ENCODE peak calls at places on chromosome 20, in nine cellular contexts. One of them, this sample, is unnamed.

GRCh38 chr20:8365634-8366033 is 233.6 kb downstream of the PLCB1 start:
- DNase-seq in neural progenitor cell: no peak
- DNase-seq in PC-3: no peak
- DNase-seq in SK-N-SH: no peak
- DNase-seq in hepatocyte: no peak
- DNase-seq in HCT116: no peak
- DNase-seq in GM23338: no peak
- DNase-seq in MM.1S: no peak
- DNase-seq in OCI-LY7: no peak
- DNase-seq in this sample: no peak

GRCh38 chr20:34515484-34516037 is 661 bp upstream of the DYNLRB1 start:
- DNase-seq in OCI-LY7: peak; percentile 85
- DNase-seq in MM.1S: peak; percentile 80
- DNase-seq in hepatocyte: peak; percentile 80
- DNase-seq in PC-3: peak; percentile 78
- DNase-seq in neural progenitor cell: peak; percentile 88
- DNase-seq in HCT116: no peak
- DNase-seq in GM23338: peak; percentile 96
- DNase-seq in SK-N-SH: peak; percentile 69
- DNase-seq in this sample: peak; percentile 19

GRCh38 chr20:32832664-32833063 is 12.9 kb downstream of the MAPRE1 start:
- DNase-seq in hepatocyte: no peak
- DNase-seq in SK-N-SH: no peak
- DNase-seq in PC-3: no peak
- DNase-seq in HCT116: no peak
- DNase-seq in GM23338: no peak
- DNase-seq in neural progenitor cell: no peak
- DNase-seq in MM.1S: no peak
- DNase-seq in OCI-LY7: no peak
- DNase-seq in this sample: no peak

GRCh38 chr20:2708073-2708415 is 15.5 kb downstream of the EBF4 start:
- DNase-seq in PC-3: no peak
- DNase-seq in OCI-LY7: no peak
- DNase-seq in SK-N-SH: no peak
- DNase-seq in hepatocyte: no peak
- DNase-seq in HCT116: no peak
- DNase-seq in MM.1S: no peak
- DNase-seq in neural progenitor cell: peak; percentile 70
- DNase-seq in GM23338: no peak
- DNase-seq in this sample: no peak

GRCh38 chr20:50191065-50191565 is 485 bp downstream of the CEBPB start:
- DNase-seq in PC-3: peak; percentile 59
- DNase-seq in neural progenitor cell: no peak
- DNase-seq in MM.1S: peak; percentile 61
- DNase-seq in SK-N-SH: no peak
- DNase-seq in hepatocyte: peak; percentile 76
- DNase-seq in GM23338: peak; percentile 28
- DNase-seq in HCT116: no peak
- DNase-seq in OCI-LY7: peak; percentile 76
- DNase-seq in this sample: peak; percentile 79

GRCh38 chr20:1998715-1999114 is 4.9 kb upstream of the PDYN start:
- DNase-seq in MM.1S: no peak
- DNase-seq in neural progenitor cell: no peak
- DNase-seq in SK-N-SH: no peak
- DNase-seq in HCT116: no peak
- DNase-seq in PC-3: no peak
- DNase-seq in GM23338: peak; percentile 32
- DNase-seq in OCI-LY7: no peak
- DNase-seq in hepatocyte: no peak
- DNase-seq in this sample: no peak

GRCh38 chr20:53933232-53933846 is 137.1 kb downstream of the BCAS1 start:
- DNase-seq in MM.1S: no peak
- DNase-seq in SK-N-SH: no peak
- DNase-seq in neural progenitor cell: no peak
- DNase-seq in hepatocyte: no peak
- DNase-seq in PC-3: no peak
- DNase-seq in OCI-LY7: no peak
- DNase-seq in HCT116: no peak
- DNase-seq in GM23338: no peak
- DNase-seq in this sample: no peak

GRCh38 chr20:3318226-3318884 is 79.4 kb upstream of the SLC4A11 start:
- DNase-seq in HCT116: no peak
- DNase-seq in GM23338: no peak
- DNase-seq in OCI-LY7: no peak
- DNase-seq in SK-N-SH: no peak
- DNase-seq in neural progenitor cell: no peak
- DNase-seq in hepatocyte: no peak
- DNase-seq in PC-3: peak; percentile 92
- DNase-seq in MM.1S: no peak
- DNase-seq in this sample: no peak

GRCh38 chr20:4782373-4782772 is 60.7 kb downstream of the PRND start:
- DNase-seq in MM.1S: no peak
- DNase-seq in GM23338: no peak
- DNase-seq in hepatocyte: no peak
- DNase-seq in neural progenitor cell: no peak
- DNase-seq in OCI-LY7: no peak
- DNase-seq in SK-N-SH: no peak
- DNase-seq in PC-3: no peak
- DNase-seq in HCT116: no peak
- DNase-seq in this sample: no peak

GRCh38 chr20:49267327-49267726 is 10.5 kb downstream of the ZNFX1 start:
- DNase-seq in MM.1S: peak; percentile 72
- DNase-seq in HCT116: no peak
- DNase-seq in hepatocyte: peak; percentile 0
- DNase-seq in PC-3: no peak
- DNase-seq in SK-N-SH: no peak
- DNase-seq in GM23338: no peak
- DNase-seq in OCI-LY7: no peak
- DNase-seq in neural progenitor cell: no peak
- DNase-seq in this sample: no peak

GRCh38 chr20:1164871-1165270 is 19.9 kb downstream of the TMEM74B start:
- DNase-seq in MM.1S: no peak
- DNase-seq in OCI-LY7: no peak
- DNase-seq in hepatocyte: no peak
- DNase-seq in HCT116: no peak
- DNase-seq in GM23338: no peak
- DNase-seq in PC-3: no peak
- DNase-seq in neural progenitor cell: no peak
- DNase-seq in SK-N-SH: no peak
- DNase-seq in this sample: no peak

DNA sequence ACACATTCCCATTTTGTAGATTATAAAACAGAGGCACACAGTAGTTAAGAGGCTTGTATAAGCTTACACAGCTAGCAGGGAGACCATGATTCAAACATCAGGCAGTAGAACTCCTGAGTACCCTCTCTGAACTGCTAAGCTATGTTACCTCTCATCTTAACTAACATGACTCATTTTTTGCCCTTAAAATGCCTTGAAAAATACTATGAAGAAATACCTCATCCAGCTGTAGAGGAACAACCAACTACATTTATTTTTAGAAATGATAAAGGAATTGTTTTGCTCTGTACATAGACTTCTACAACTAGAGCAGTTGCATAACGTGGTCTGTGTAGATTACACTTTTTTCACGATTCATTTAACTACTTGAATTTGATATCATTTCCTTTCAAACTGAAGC is 102.1 kb downstream of the FLRT3 start:
- DNase-seq in OCI-LY7: no peak
- DNase-seq in PC-3: peak; percentile 75
- DNase-seq in MM.1S: no peak
- DNase-seq in SK-N-SH: no peak
- DNase-seq in HCT116: no peak
- DNase-seq in hepatocyte: peak; percentile 9
- DNase-seq in GM23338: no peak
- DNase-seq in neural progenitor cell: no peak
- DNase-seq in this sample: peak; percentile 87
- TF ChIP-seq EZH2phosphoT487 in OCI-LY7: no peak
- TF ChIP-seq EZH2phosphoT487 in PC-3: no peak
- TF ChIP-seq EZH2phosphoT487 in MM.1S: no peak
- TF ChIP-seq EZH2phosphoT487 in SK-N-SH: no peak
- TF ChIP-seq EZH2phosphoT487 in HCT116: no peak
- TF ChIP-seq EZH2phosphoT487 in hepatocyte: no peak
- TF ChIP-seq EZH2phosphoT487 in GM23338: no peak
- TF ChIP-seq EZH2phosphoT487 in neural progenitor cell: no peak
- TF ChIP-seq EZH2phosphoT487 in this sample: no peak

GRCh38 chr20:47464380-47465101 is 37.1 kb upstream of the NCOA3 start:
- DNase-seq in HCT116: peak; percentile 36
- DNase-seq in PC-3: peak; percentile 100
- DNase-seq in MM.1S: no peak
- DNase-seq in OCI-LY7: no peak
- DNase-seq in GM23338: peak; percentile 28
- DNase-seq in hepatocyte: peak; percentile 93
- DNase-seq in neural progenitor cell: no peak
- DNase-seq in SK-N-SH: peak; percentile 22
- DNase-seq in this sample: peak; percentile 96

GRCh38 chr20:47465335-47466090 is 36.2 kb upstream of the NCOA3 start:
- DNase-seq in neural progenitor cell: no peak
- DNase-seq in SK-N-SH: no peak
- DNase-seq in GM23338: no peak
- DNase-seq in HCT116: no peak
- DNase-seq in MM.1S: no peak
- DNase-seq in OCI-LY7: no peak
- DNase-seq in PC-3: no peak
- DNase-seq in hepatocyte: no peak
- DNase-seq in this sample: no peak

GRCh38 chr20:47468290-47469050 is 33.2 kb upstream of the NCOA3 start:
- DNase-seq in HCT116: no peak
- DNase-seq in OCI-LY7: peak; percentile 94
- DNase-seq in SK-N-SH: peak; percentile 47
- DNase-seq in hepatocyte: peak; percentile 29
- DNase-seq in neural progenitor cell: no peak
- DNase-seq in PC-3: no peak
- DNase-seq in MM.1S: peak; percentile 79
- DNase-seq in GM23338: no peak
- DNase-seq in this sample: no peak

GRCh38 chr20:47466704-47467459 is 34.8 kb upstream of the NCOA3 start:
- DNase-seq in neural progenitor cell: no peak
- DNase-seq in GM23338: no peak
- DNase-seq in HCT116: no peak
- DNase-seq in OCI-LY7: peak; percentile 79
- DNase-seq in hepatocyte: no peak
- DNase-seq in MM.1S: no peak
- DNase-seq in PC-3: no peak
- DNase-seq in SK-N-SH: no peak
- DNase-seq in this sample: no peak

GRCh38 chr20:47466193-47466592 is 35.5 kb upstream of the NCOA3 start:
- DNase-seq in hepatocyte: no peak
- DNase-seq in MM.1S: no peak
- DNase-seq in HCT116: no peak
- DNase-seq in PC-3: no peak
- DNase-seq in OCI-LY7: no peak
- DNase-seq in neural progenitor cell: no peak
- DNase-seq in SK-N-SH: no peak
- DNase-seq in GM23338: no peak
- DNase-seq in this sample: peak; percentile 63
- TF ChIP-seq EZH2phosphoT487 in hepatocyte: no peak
- TF ChIP-seq EZH2phosphoT487 in MM.1S: no peak
- TF ChIP-seq EZH2phosphoT487 in HCT116: no peak
- TF ChIP-seq EZH2phosphoT487 in PC-3: no peak
- TF ChIP-seq EZH2phosphoT487 in OCI-LY7: no peak
- TF ChIP-seq EZH2phosphoT487 in neural progenitor cell: no peak
- TF ChIP-seq EZH2phosphoT487 in SK-N-SH: no peak
- TF ChIP-seq EZH2phosphoT487 in GM23338: no peak
- TF ChIP-seq EZH2phosphoT487 in this sample: no peak

DNA sequence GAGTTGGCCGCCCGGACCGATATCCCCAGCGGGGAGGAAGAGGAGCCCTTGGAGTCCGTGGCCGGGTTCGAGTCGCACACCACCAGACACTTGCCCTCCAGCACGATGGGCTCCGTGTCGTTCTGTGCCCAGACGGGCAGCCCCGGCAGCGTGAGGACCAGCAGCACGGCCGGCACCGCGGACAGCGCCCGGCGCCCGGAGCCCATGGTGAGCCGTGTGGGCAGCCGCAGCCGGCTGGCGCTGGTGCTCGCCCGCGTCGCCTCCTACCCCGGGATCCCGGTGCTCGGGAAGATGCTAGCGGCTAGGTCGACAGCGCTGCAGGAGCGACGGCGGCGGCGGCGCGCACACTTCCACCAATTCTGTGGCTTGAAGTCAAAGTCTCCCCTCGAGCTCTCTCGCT is 1.4 kb downstream of the CBLN4 start:
- DNase-seq in hepatocyte: peak; percentile 12
- DNase-seq in neural progenitor cell: peak; percentile 63
- DNase-seq in PC-3: no peak
- DNase-seq in SK-N-SH: peak; percentile 81
- DNase-seq in HCT116: no peak
- DNase-seq in MM.1S: no peak
- DNase-seq in OCI-LY7: no peak
- DNase-seq in GM23338: no peak
- DNase-seq in this sample: peak; percentile 1
- TF ChIP-seq EZH2phosphoT487 in hepatocyte: no peak
- TF ChIP-seq EZH2phosphoT487 in neural progenitor cell: peak; percentile 65
- TF ChIP-seq EZH2phosphoT487 in PC-3: no peak
- TF ChIP-seq EZH2phosphoT487 in SK-N-SH: no peak
- TF ChIP-seq EZH2phosphoT487 in HCT116: no peak
- TF ChIP-seq EZH2phosphoT487 in MM.1S: no peak
- TF ChIP-seq EZH2phosphoT487 in OCI-LY7: no peak
- TF ChIP-seq EZH2phosphoT487 in GM23338: no peak
- TF ChIP-seq EZH2phosphoT487 in this sample: no peak

GRCh38 chr20:38054647-38055046 is 21.1 kb downstream of the RPRD1B start:
- DNase-seq in hepatocyte: no peak
- DNase-seq in PC-3: no peak
- DNase-seq in HCT116: no peak
- DNase-seq in MM.1S: no peak
- DNase-seq in neural progenitor cell: no peak
- DNase-seq in GM23338: no peak
- DNase-seq in SK-N-SH: no peak
- DNase-seq in OCI-LY7: no peak
- DNase-seq in this sample: no peak

GRCh38 chr20:38046572-38046971 is 13.0 kb downstream of the RPRD1B start:
- DNase-seq in OCI-LY7: no peak
- DNase-seq in SK-N-SH: no peak
- DNase-seq in HCT116: no peak
- DNase-seq in PC-3: no peak
- DNase-seq in MM.1S: no peak
- DNase-seq in GM23338: peak; percentile 48
- DNase-seq in neural progenitor cell: no peak
- DNase-seq in hepatocyte: no peak
- DNase-seq in this sample: no peak

GRCh38 chr20:38050691-38051090 is 17.1 kb downstream of the RPRD1B start:
- DNase-seq in GM23338: no peak
- DNase-seq in SK-N-SH: no peak
- DNase-seq in HCT116: no peak
- DNase-seq in PC-3: no peak
- DNase-seq in MM.1S: no peak
- DNase-seq in hepatocyte: no peak
- DNase-seq in neural progenitor cell: no peak
- DNase-seq in OCI-LY7: no peak
- DNase-seq in this sample: peak; percentile 65

GRCh38 chr20:38052870-38053269 is 19.3 kb downstream of the RPRD1B start:
- DNase-seq in hepatocyte: no peak
- DNase-seq in GM23338: no peak
- DNase-seq in OCI-LY7: no peak
- DNase-seq in SK-N-SH: no peak
- DNase-seq in HCT116: no peak
- DNase-seq in MM.1S: no peak
- DNase-seq in PC-3: no peak
- DNase-seq in neural progenitor cell: peak; percentile 46
- DNase-seq in this sample: no peak

DNA sequence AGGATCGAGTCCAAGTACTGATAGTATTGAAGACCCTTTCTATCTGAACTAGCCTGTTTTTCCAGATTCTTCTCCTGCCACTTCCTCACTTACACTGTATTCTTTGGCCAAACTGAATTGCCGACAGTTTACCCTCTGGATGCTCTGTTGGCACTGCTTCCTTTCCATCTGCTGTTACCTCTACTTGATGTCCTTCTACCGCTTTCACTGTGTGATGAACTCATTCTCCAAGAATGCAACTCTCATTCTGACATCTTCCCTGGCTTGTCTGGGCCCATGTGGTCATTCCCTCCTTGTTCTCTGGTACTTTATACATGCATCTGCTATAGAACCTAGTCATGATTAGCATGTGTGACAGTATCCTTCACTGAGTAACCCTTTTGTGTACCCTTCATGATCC is 16.3 kb downstream of the RPRD1B start:
- DNase-seq in OCI-LY7: no peak
- DNase-seq in HCT116: no peak
- DNase-seq in neural progenitor cell: no peak
- DNase-seq in SK-N-SH: no peak
- DNase-seq in MM.1S: no peak
- DNase-seq in hepatocyte: no peak
- DNase-seq in PC-3: peak; percentile 86
- DNase-seq in GM23338: no peak
- DNase-seq in this sample: peak; percentile 74
- TF ChIP-seq EZH2phosphoT487 in OCI-LY7: no peak
- TF ChIP-seq EZH2phosphoT487 in HCT116: no peak
- TF ChIP-seq EZH2phosphoT487 in neural progenitor cell: no peak
- TF ChIP-seq EZH2phosphoT487 in SK-N-SH: no peak
- TF ChIP-seq EZH2phosphoT487 in MM.1S: no peak
- TF ChIP-seq EZH2phosphoT487 in hepatocyte: no peak
- TF ChIP-seq EZH2phosphoT487 in PC-3: no peak
- TF ChIP-seq EZH2phosphoT487 in GM23338: no peak
- TF ChIP-seq EZH2phosphoT487 in this sample: no peak

This sample was measured in GM23248.